ENCODE peak calls at places on chromosomes 2 and 18, in seven cellular contexts. N is ovary, D is kidney, A is prostate gland, J is body of pancreas, K is K562, B is heart left ventricle. X is an unnamed sample.

GRCh38 chr2:154484338-154485099 is 214.0 kb upstream of the KCNJ3 start:
- DNase-seq in D (no peak), A (no peak), J (no peak), N (no peak), B (no peak), K (no peak), X (no peak)

GRCh38 chr2:117980381-117980780 is 33.5 kb downstream of the CCDC93 start:
- DNase-seq in B (no peak), A (no peak), K (no peak), D (no peak), J (no peak), N (no peak), X (no peak)

GRCh38 chr18:50836521-50836957 is 16.7 kb upstream of the MRO start:
- DNase-seq in D (no peak), N (no peak), K (no peak), J (peak; percentile 60), A (no peak), B (no peak), X (no peak)

GRCh38 chr2:40348665-40349064 is 103.2 kb downstream of the SLC8A1 start:
- DNase-seq in A (no peak), K (no peak), N (no peak), D (no peak), J (no peak), B (no peak), X (no peak)

GRCh38 chr2:76973610-76974009 is 548.6 kb downstream of the LRRTM4 start:
- DNase-seq in D (no peak), B (no peak), A (no peak), N (no peak), J (no peak), K (no peak), X (no peak)

GRCh38 chr2:98900721-98901120 is 35.3 kb downstream of the CRACDL start:
- DNase-seq in A (no peak), B (no peak), N (no peak), J (no peak), K (no peak), D (peak; percentile 30), X (no peak)

GRCh38 chr2:127531133-127531709 is 4.3 kb upstream of the MYO7B start:
- DNase-seq in K (no peak), B (no peak), A (no peak), N (no peak), D (no peak), J (no peak), X (no peak)

GRCh38 chr2:231877533-231878456 is 48.4 kb downstream of the NPPC start:
- DNase-seq in N (no peak), J (peak; percentile 62), A (peak; percentile 64), K (no peak), D (no peak), B (no peak), X (no peak)

GRCh38 chr2:46339676-46340459 is 42.7 kb downstream of the EPAS1 start:
- DNase-seq in J (peak; percentile 60), K (peak; percentile 96), A (no peak), D (peak; percentile 75), N (no peak), B (peak; percentile 60), X (no peak)

GRCh38 chr18:55097406-55098170 is 138.3 kb upstream of the CCDC68 start:
- DNase-seq in D (no peak), N (no peak), B (no peak), A (no peak), J (no peak), K (peak; percentile 12), X (no peak)

GRCh38 chr2:202555354-202555753 is 79.4 kb upstream of the FAM117B start:
- DNase-seq in J (no peak), N (no peak), D (no peak), K (no peak), B (no peak), A (no peak), X (no peak)

GRCh38 chr2:120253021-120253882 is 600 bp downstream of the RALB start:
- DNase-seq in J (peak; percentile 84), D (peak; percentile 95), A (peak; percentile 62), B (peak; percentile 88), K (peak; percentile 87), N (peak; percentile 80), X (peak; percentile 59)

GRCh38 chr18:41323044-41323443 is 632.0 kb upstream of the PIK3C3 start:
- DNase-seq in A (no peak), B (no peak), J (no peak), N (no peak), K (no peak), D (no peak), X (no peak)

GRCh38 chr2:33321236-33321731 is 155.2 kb upstream of the RASGRP3 start:
- DNase-seq in N (no peak), K (no peak), J (no peak), D (no peak), B (no peak), A (no peak), X (no peak)

GRCh38 chr2:90207454-90208058 is 1516.1 kb downstream of the RPIA start:
- DNase-seq in D (no peak), J (no peak), N (no peak), K (peak; percentile 37), A (no peak), B (no peak), X (no peak)

GRCh38 chr2:109237792-109238191 is 108.8 kb downstream of the SH3RF3 start:
- DNase-seq in A (no peak), D (no peak), K (no peak), N (no peak), J (no peak), B (no peak), X (no peak)

GRCh38 chr2:5459041-5459440 is 233.1 kb upstream of the SOX11 start:
- DNase-seq in A (no peak), B (no peak), K (no peak), D (no peak), J (no peak), N (no peak), X (no peak)

GRCh38 chr2:73914667-73915066 is 12.0 kb upstream of the DGUOK start:
- DNase-seq in A (no peak), N (no peak), B (no peak), J (no peak), K (no peak), D (no peak), X (no peak)

GRCh38 chr2:22360735-22361374 is 1024.1 kb upstream of the KLHL29 start:
- DNase-seq in A (no peak), K (no peak), J (no peak), N (no peak), B (no peak), D (no peak), X (peak; percentile 20)

GRCh38 chr2:10204326-10205200 is 82.0 kb downstream of the RRM2 start:
- DNase-seq in N (no peak), D (peak; percentile 43), K (no peak), A (no peak), J (no peak), B (no peak), X (no peak)

GRCh38 chr2:187403568-187404260 is 44.3 kb downstream of the CALCRL start:
- DNase-seq in K (peak; percentile 8), B (no peak), D (no peak), J (no peak), N (no peak), A (no peak), X (no peak)

GRCh38 chr2:74440378-74441110 is 1.2 kb downstream of the RTKN start:
- DNase-seq in J (peak; percentile 88), A (peak; percentile 83), D (peak; percentile 97), N (peak; percentile 67), K (peak; percentile 92), B (peak; percentile 92), X (peak; percentile 85)

GRCh38 chr2:21175895-21176646 is 52.3 kb downstream of the TDRD15 start:
- DNase-seq in K (peak; percentile 33), A (no peak), N (no peak), J (no peak), B (no peak), D (no peak), X (no peak)

GRCh38 chr2:3168230-3168891 is 209.3 kb downstream of the EIPR1 start:
- DNase-seq in K (no peak), N (no peak), A (no peak), J (no peak), B (no peak), D (no peak), X (no peak)
- H3K27ac ChIP-seq in K (no peak overlapping the region), N (no peak overlapping the region), A (no peak overlapping the region), J (no peak overlapping the region), B (no peak overlapping the region), D (no peak overlapping the region), X (no peak overlapping the region)

DNA sequence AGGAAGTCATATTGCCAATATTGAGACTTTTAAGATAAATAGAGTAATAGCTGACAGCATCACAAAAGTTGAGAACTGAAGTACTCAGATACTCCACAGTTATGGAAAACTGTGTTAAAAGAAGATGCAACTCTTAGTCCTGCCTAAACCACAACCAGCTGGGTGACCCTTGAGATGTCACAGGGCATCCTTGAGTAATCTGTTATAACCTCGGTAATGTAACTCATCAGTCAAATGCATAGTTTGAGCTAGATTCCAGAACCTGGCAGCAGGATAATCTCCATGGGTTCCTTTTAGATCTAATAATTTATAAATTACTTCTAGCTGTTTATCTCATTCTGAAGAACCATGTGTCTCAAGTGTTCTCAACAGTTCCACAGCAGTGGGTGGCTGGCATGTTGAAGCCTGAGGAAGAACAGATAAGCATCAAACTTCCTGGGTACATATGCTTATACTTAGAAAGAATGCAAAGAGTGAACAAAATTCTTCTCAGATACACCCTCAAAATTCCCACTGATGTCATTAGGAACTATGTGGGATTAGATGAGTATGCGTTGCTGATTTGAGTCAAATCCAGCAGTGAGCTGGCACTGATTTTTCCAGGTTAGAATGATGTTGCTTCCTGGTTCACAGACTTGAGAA is 304.1 kb upstream of the ERBB4 start:
- DNase-seq in J (no peak), N (no peak), D (no peak), K (no peak), A (no peak), B (no peak), X (no peak)
- H3K27ac ChIP-seq in J (no peak overlapping the region), N (no peak overlapping the region), D (no peak overlapping the region), K (no peak overlapping the region), A (no peak overlapping the region), B (no peak overlapping the region), X (no peak overlapping the region)

GRCh38 chr2:25397777-25398176 is 56.1 kb upstream of the DNMT3A start:
- DNase-seq in N (no peak), J (no peak), K (no peak), B (no peak), D (peak; percentile 6), A (no peak), X (no peak)
- H3K27ac ChIP-seq in N (no peak overlapping the region), J (no peak overlapping the region), K (no peak overlapping the region), B (no peak overlapping the region), D (no peak overlapping the region), A (no peak overlapping the region), X (no peak overlapping the region)

GRCh38 chr2:226771067-226771466 is 28.6 kb downstream of the IRS1 start:
- DNase-seq in J (no peak), B (no peak), D (no peak), K (no peak), A (no peak), N (no peak), X (no peak)

GRCh38 chr2:226772389-226773179 is 27.0 kb downstream of the IRS1 start:
- DNase-seq in B (no peak), K (peak; percentile 59), J (no peak), N (no peak), D (no peak), A (no peak), X (no peak)

GRCh38 chr2:226766352-226767055 is 33.1 kb downstream of the IRS1 start:
- DNase-seq in J (no peak), K (no peak), D (no peak), A (no peak), N (no peak), B (no peak), X (no peak)

GRCh38 chr2:226763320-226763719 is 36.3 kb downstream of the IRS1 start:
- DNase-seq in D (no peak), B (no peak), N (no peak), J (no peak), K (no peak), A (no peak), X (no peak)

GRCh38 chr2:226767056-226767813 is 32.4 kb downstream of the IRS1 start:
- DNase-seq in N (no peak), A (no peak), D (no peak), B (peak; percentile 35), J (no peak), K (no peak), X (no peak)
- H3K27ac ChIP-seq in N (no peak overlapping the region), A (no peak overlapping the region), D (no peak overlapping the region), B (peak overlapping the region; percentile 54), J (no peak overlapping the region), K (no peak overlapping the region), X (no peak overlapping the region)

X was measured in caudate nucleus.